ENCODE peak calls at places on chromosomes 7 and 10, in nine cellular contexts. O is activated CD8-positive, alpha-beta T cell treated with anti-CD3 and anti-CD28 coated beads, Interleukin-2, amount 10 ng/mL, durations not matched to agents 7 days and 5 days; I is memory B cell; C is naive thymus-derived CD8-positive, alpha-beta T cell; P is heart right ventricle; D is foreskin keratinocyte; E is stimulated activated naive B cell treated with anti-CD40 and anti-IgM and Interleukin-4, amounts not matched to agents 10 μg/mL and 1 μg/mL and 100 μg/mL, for 72 hours; W is upper lobe of right lung; B is lower lobe of right lung. Z is an unnamed sample.

GRCh38 chr10:119404719-119405504 is 137.6 kb downstream of the RGS10 start:
- ATAC-seq in O (no peak), I (peak), P (peak), W (peak), C (no peak), D (no peak), B (peak), E (peak), Z (no peak)

GRCh38 chr7:82347808-82348207 is 95.8 kb downstream of the CACNA2D1 start:
- ATAC-seq in B (no peak), D (no peak), P (no peak), W (no peak), O (no peak), I (no peak), E (no peak), C (no peak), Z (no peak)

GRCh38 chr7:112220877-112221434 is 14.5 kb downstream of the ZNF277 start:
- ATAC-seq in I (no peak), E (no peak), W (no peak), P (no peak), C (no peak), O (no peak), B (no peak), D (no peak), Z (no peak)

GRCh38 chr10:14466256-14466655 is 135.5 kb upstream of the FRMD4A start:
- ATAC-seq in E (no peak), O (no peak), D (no peak), C (no peak), I (no peak), P (no peak), B (no peak), W (no peak), Z (no peak)

GRCh38 chr10:107056160-107056559 is 108.3 kb downstream of the SORCS1 start:
- ATAC-seq in B (no peak), I (no peak), C (no peak), P (no peak), E (no peak), D (no peak), W (no peak), O (no peak), Z (no peak)

GRCh38 chr10:75425291-75426079 is 5.9 kb upstream of the LRMDA start:
- ATAC-seq in P (no peak), D (peak), W (no peak), E (no peak), I (no peak), O (no peak), C (no peak), B (no peak), Z (no peak)

GRCh38 chr10:86635402-86635801 is 18.9 kb upstream of the OPN4 start:
- ATAC-seq in D (peak), O (no peak), C (no peak), B (no peak), W (no peak), P (no peak), E (no peak), I (no peak), Z (no peak)

GRCh38 chr7:27419581-27420177 is 177.1 kb downstream of the EVX1 start:
- ATAC-seq in C (no peak), E (no peak), W (no peak), D (no peak), B (no peak), O (no peak), I (no peak), P (no peak), Z (no peak)

GRCh38 chr10:91493313-91493712 is 83.2 kb downstream of the HECTD2 start:
- ATAC-seq in I (no peak), B (no peak), E (no peak), W (peak), D (peak), P (no peak), C (no peak), O (no peak), Z (peak)

GRCh38 chr7:114293289-114294012 is 121.2 kb upstream of the FOXP2 start:
- ATAC-seq in D (peak), I (no peak), B (no peak), P (no peak), W (no peak), E (no peak), C (no peak), O (no peak), Z (no peak)

GRCh38 chr7:103784887-103785286 is 204.6 kb downstream of the RELN start:
- ATAC-seq in O (no peak), I (no peak), W (no peak), P (no peak), D (no peak), C (no peak), B (no peak), E (no peak), Z (no peak)

GRCh38 chr10:125235093-125236069 is 75.0 kb upstream of the CTBP2 start:
- ATAC-seq in C (no peak), I (no peak), D (no peak), B (no peak), O (no peak), P (no peak), E (no peak), W (no peak), Z (no peak)

GRCh38 chr7:25029075-25029474 is 49.1 kb upstream of the OSBPL3 start:
- ATAC-seq in C (peak), B (no peak), P (peak), W (no peak), D (no peak), O (peak), E (no peak), I (no peak), Z (no peak)

GRCh38 chr7:85851571-85852193 is 664.8 kb upstream of the SEMA3D start:
- ATAC-seq in E (no peak), I (no peak), D (peak), O (no peak), W (no peak), C (no peak), P (no peak), B (no peak), Z (no peak)

GRCh38 chr7:46059308-46060020 is 138.4 kb upstream of the IGFBP3 start:
- ATAC-seq in O (no peak), E (no peak), D (no peak), I (no peak), B (no peak), C (no peak), P (peak), W (peak), Z (no peak)

GRCh38 chr7:30983042-30983913 is 19.5 kb downstream of the GHRHR start:
- ATAC-seq in O (peak), D (peak), B (peak), E (peak), C (peak), P (peak), W (peak), I (peak), Z (peak)

GRCh38 chr10:95480901-95481491 is 80.2 kb downstream of the SORBS1 start:
- ATAC-seq in I (no peak), B (no peak), C (no peak), O (no peak), D (peak), W (no peak), P (peak), E (no peak), Z (no peak)

GRCh38 chr10:7337431-7338171 is 73.2 kb downstream of the SFMBT2 start:
- ATAC-seq in C (no peak), W (peak), I (peak), E (peak), O (no peak), P (peak), B (peak), D (no peak), Z (no peak)

GRCh38 chr7:124887247-124887646 is 42.4 kb downstream of the POT1 start:
- ATAC-seq in C (no peak), W (no peak), D (no peak), I (no peak), B (no peak), E (no peak), O (no peak), P (no peak), Z (no peak)

GRCh38 chr10:131652416-131652815 is 248.4 kb upstream of the PPP2R2D start:
- ATAC-seq in I (no peak), C (no peak), B (no peak), W (no peak), D (no peak), E (no peak), P (no peak), O (no peak), Z (no peak)

GRCh38 chr7:121419201-121420148 is 23.4 kb upstream of the FAM3C start:
- ATAC-seq in C (no peak), O (no peak), D (no peak), W (no peak), B (no peak), E (no peak), I (no peak), P (no peak), Z (no peak)

GRCh38 chr7:100612730-100613446 is 548 bp downstream of the MOSPD3 start:
- ATAC-seq in W (no peak), O (peak), P (peak), D (peak), I (no peak), B (peak), E (peak), C (peak), Z (peak)

GRCh38 chr10:82811621-82812020 is 936.6 kb downstream of the NRG3 start:
- ATAC-seq in D (peak), W (peak), B (peak), O (no peak), P (no peak), I (no peak), E (no peak), C (no peak), Z (no peak)

GRCh38 chr7:91083855-91084644 is 180.2 kb upstream of the FZD1 start:
- ATAC-seq in P (peak), B (peak), O (no peak), I (no peak), W (peak), D (no peak), E (no peak), C (no peak), Z (no peak)